ENCODE peak calls at places on chromosome 5, in six cellular contexts. X, G, V, W, S and C are unnamed samples.

GRCh38 chr5:107979900-107980299 is 309.2 kb upstream of the EFNA5 start:
- DNase-seq in X (no peak), G (no peak), V (no peak), W (no peak), S (no peak), C (no peak)

GRCh38 chr5:887947-888640 is 4.5 kb downstream of the BRD9 start:
- DNase-seq in X (no peak), G (no peak), V (no peak), W (no peak), S (no peak), C (no peak)

GRCh38 chr5:89417990-89418820 is 535.2 kb upstream of the MEF2C start:
- DNase-seq in X (no peak), G (peak; percentile 34), V (no peak), W (peak; percentile 7), S (no peak), C (no peak)

GRCh38 chr5:13735686-13736085 is 208.8 kb downstream of the DNAH5 start:
- DNase-seq in X (no peak), G (no peak), V (no peak), W (no peak), S (no peak), C (no peak)

GRCh38 chr5:37132646-37133045 is 116.5 kb downstream of the CPLANE1 start:
- DNase-seq in X (no peak), G (no peak), V (no peak), W (no peak), S (no peak), C (no peak)

GRCh38 chr5:112228672-112229071 is 190.4 kb downstream of the EPB41L4A start:
- DNase-seq in X (peak; percentile 36), G (peak; percentile 23), V (no peak), W (no peak), S (no peak), C (no peak)

GRCh38 chr5:59174248-59174844 is 591.5 kb downstream of the RAB3C start:
- DNase-seq in X (peak; percentile 47), G (no peak), V (peak; percentile 63), W (no peak), S (no peak), C (no peak)

GRCh38 chr5:388266-389196 is 54.4 kb upstream of the EXOC3 start:
- DNase-seq in X (no peak), G (no peak), V (no peak), W (peak; percentile 10), S (no peak), C (no peak)

GRCh38 chr5:133032852-133033742 is 6.7 kb upstream of the ZCCHC10 start:
- DNase-seq in X (no peak), G (no peak), V (peak; percentile 86), W (peak; percentile 49), S (no peak), C (no peak)
- TF ChIP-seq ATF3 in X (no peak), G (no peak), V (no peak), W (no peak), S (no peak), C (no peak)

GRCh38 chr5:116520706-116521105 is 53.9 kb downstream of the SEMA6A start:
- DNase-seq in X (no peak), G (no peak), V (no peak), W (no peak), S (no peak), C (no peak)
- TF ChIP-seq ATF3 in X (no peak), G (no peak), V (no peak), W (no peak), S (no peak), C (no peak)

GRCh38 chr5:74316064-74316586 is 324.4 kb downstream of the ENC1 start:
- DNase-seq in X (no peak), G (no peak), V (peak; percentile 15), W (no peak), S (peak; percentile 53), C (peak; percentile 17)
- TF ChIP-seq ATF3 in X (no peak), G (no peak), V (no peak), W (no peak), S (no peak), C (no peak)

DNA sequence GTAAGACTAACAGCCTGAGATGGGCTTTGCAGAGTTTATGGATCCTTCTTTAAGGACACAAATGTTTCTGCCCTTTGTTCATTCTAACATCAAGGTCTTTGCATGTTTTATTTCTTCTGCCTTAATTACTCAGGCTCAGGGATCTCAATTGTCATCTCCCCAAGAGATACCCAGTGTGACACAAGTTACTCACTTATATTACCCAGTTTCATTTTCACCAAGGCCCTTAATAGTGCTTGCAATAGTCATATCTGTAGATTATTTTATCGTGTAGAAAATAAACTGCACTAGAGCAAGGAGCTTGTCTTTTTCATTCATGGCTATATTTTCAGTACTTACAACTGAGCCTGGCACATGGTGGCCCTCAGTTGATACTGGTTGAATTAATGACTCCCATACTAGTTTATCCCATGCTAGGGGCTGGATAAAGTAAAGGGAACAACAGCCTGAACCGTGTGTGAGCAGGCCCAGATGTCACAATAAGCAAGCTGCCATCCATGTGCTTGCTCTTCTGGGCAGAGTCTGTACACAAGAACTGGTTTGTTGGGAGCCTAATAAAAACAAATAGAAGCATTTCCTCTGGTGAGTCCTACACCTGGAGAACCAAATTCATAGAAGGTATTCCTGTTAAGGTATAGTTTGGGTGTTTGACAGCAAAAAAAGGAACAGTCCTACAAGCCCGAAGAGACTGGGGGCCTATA is 112.5 kb upstream of the CD180 start:
- DNase-seq in X (no peak), G (no peak), V (no peak), W (no peak), S (no peak), C (no peak)
- TF ChIP-seq ATF3 in X (no peak), G (no peak), V (no peak), W (no peak), S (no peak), C (no peak)

DNA sequence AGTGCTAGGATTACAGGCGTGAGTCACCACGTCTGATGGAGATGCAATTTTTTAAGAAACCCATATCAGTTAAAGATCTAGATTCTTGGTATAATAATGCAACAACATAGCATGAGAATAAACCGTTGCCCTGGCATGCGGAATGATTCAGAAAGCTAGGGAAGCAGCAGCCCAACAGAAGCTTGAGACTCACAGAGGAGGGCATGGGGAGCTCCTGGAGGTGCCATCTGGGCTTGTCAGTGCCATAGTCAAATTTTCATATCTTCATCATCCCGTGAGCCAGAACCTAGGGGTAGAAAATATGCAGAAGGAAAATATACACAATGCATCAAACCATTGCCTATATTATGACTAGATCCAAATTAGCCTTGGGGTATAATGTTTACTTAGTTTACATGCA is 118.7 kb upstream of the ADAMTS16 start:
- DNase-seq in X (no peak), G (no peak), V (no peak), W (no peak), S (no peak), C (no peak)
- TF ChIP-seq ATF3 in X (no peak), G (no peak), V (no peak), W (no peak), S (no peak), C (no peak)

GRCh38 chr5:93349613-93350012 is 231.4 kb downstream of the NR2F1-AS1 start:
- DNase-seq in X (no peak), G (no peak), V (no peak), W (no peak), S (no peak), C (no peak)
- TF ChIP-seq ATF3 in X (no peak), G (no peak), V (no peak), W (no peak), S (no peak), C (no peak)

DNA sequence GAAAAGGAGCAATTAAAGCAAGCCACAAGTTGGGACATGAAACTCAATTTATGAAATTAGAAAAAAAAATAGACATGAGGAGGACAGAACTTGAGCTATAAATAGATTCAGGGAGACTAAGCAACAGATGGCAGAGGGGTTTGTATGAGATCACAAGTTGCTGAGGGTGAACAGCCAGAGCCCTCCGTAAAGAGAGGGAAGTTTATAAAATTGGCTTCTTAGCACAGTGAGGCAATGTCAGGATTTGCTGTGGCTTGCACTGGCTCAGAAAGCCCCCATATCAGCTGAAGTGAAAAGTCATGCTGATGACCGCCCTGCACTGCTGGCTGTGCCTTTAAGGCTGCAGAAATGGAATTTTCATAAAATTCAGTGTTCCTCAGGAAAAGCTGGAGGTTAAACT is 443.4 kb upstream of the CD180 start:
- DNase-seq in X (no peak), G (no peak), V (no peak), W (no peak), S (no peak), C (no peak)
- TF ChIP-seq ATF3 in X (no peak), G (no peak), V (no peak), W (no peak), S (no peak), C (no peak)

GRCh38 chr5:132821791-132822190 is 8.7 kb downstream of the SHROOM1 start:
- DNase-seq in X (no peak), G (no peak), V (peak; percentile 69), W (no peak), S (no peak), C (no peak)

GRCh38 chr5:132821350-132821749 is 8.2 kb downstream of the SOWAHA start:
- DNase-seq in X (no peak), G (no peak), V (no peak), W (no peak), S (no peak), C (no peak)

GRCh38 chr5:132816554-132816953 is 3.5 kb downstream of the SOWAHA start:
- DNase-seq in X (no peak), G (no peak), V (no peak), W (no peak), S (no peak), C (no peak)

GRCh38 chr5:132820162-132820754 is 7.2 kb downstream of the SOWAHA start:
- DNase-seq in X (peak; percentile 81), G (peak; percentile 97), V (peak; percentile 88), W (peak; percentile 84), S (peak; percentile 65), C (peak; percentile 97)

GRCh38 chr5:132819468-132819867 is 6.4 kb downstream of the SOWAHA start:
- DNase-seq in X (no peak), G (no peak), V (no peak), W (no peak), S (no peak), C (no peak)
- TF ChIP-seq ATF3 in X (no peak), G (no peak), V (no peak), W (no peak), S (no peak), C (no peak)